ENCODE peak calls at places on chromosomes 16 and 17, in seven cellular contexts. B is GM12891, N is A172, J is Kasumi-1, F is AG20443, Y is hepatic stellate cell, W is NCI-H2081. E is an unnamed sample.

GRCh38 chr17:21816592-21817567 is 124.6 kb downstream of the KCNJ18 start:
- DNase-seq in Y (no peak), B (no peak), F (no peak), W (no peak), J (no peak), N (no peak), E (peak; percentile 2)

GRCh38 chr16:57446530-57447141 is 549 bp downstream of the CIAPIN1 start:
- DNase-seq in F (peak; percentile 60), W (no peak), J (peak; percentile 45), Y (peak; percentile 63), N (peak; percentile 54), B (peak; percentile 41), E (peak; percentile 63)

GRCh38 chr17:44655983-44656700 is at the start of gene MEIOC:
- DNase-seq in J (no peak), W (peak; percentile 70), F (peak; percentile 54), Y (no peak), B (peak; percentile 7), N (no peak), E (peak; percentile 72)

GRCh38 chr17:79630120-79630519 is 19.3 kb upstream of the RBFOX3 start:
- DNase-seq in F (no peak), W (no peak), Y (no peak), N (no peak), B (no peak), J (no peak), E (no peak)

GRCh38 chr17:21166599-21167265 is 40.0 kb downstream of the DHRS7B start:
- DNase-seq in B (no peak), J (no peak), F (peak; percentile 57), Y (peak; percentile 60), N (no peak), W (no peak), E (no peak)

GRCh38 chr17:3596804-3597464 is 12.3 kb downstream of the TRPV1 start:
- DNase-seq in N (no peak), Y (no peak), J (no peak), W (no peak), B (no peak), F (no peak), E (no peak)

GRCh38 chr16:14409563-14409962 is 220.5 kb downstream of the PARN start:
- DNase-seq in F (peak; percentile 79), B (no peak), N (peak; percentile 97), J (no peak), Y (peak; percentile 71), W (no peak), E (no peak)

GRCh38 chr17:981292-981658 is 1.7 kb upstream of the NXN start:
- DNase-seq in J (no peak), Y (no peak), N (no peak), F (no peak), B (no peak), W (no peak), E (no peak)

GRCh38 chr17:8685396-8685795 is 54.9 kb upstream of the MYH10 start:
- DNase-seq in Y (no peak), J (no peak), F (no peak), B (no peak), W (no peak), N (no peak), E (no peak)

GRCh38 chr16:50844840-50845239 is 103.0 kb downstream of the CYLD start:
- DNase-seq in W (no peak), N (no peak), J (no peak), B (no peak), F (no peak), Y (no peak), E (no peak)

GRCh38 chr16:2799205-2799851 is 1.1 kb downstream of the PRSS41 start:
- DNase-seq in W (no peak), N (no peak), F (peak; percentile 6), J (no peak), B (no peak), Y (no peak), E (no peak)

GRCh38 chr16:78211951-78212350 is 112.5 kb downstream of the WWOX start:
- DNase-seq in N (no peak), B (no peak), J (no peak), F (no peak), W (no peak), Y (no peak), E (no peak)

GRCh38 chr17:42414782-42415409 is 8.2 kb downstream of the CAVIN1 start:
- DNase-seq in J (peak; percentile 86), B (no peak), N (no peak), W (no peak), F (no peak), Y (no peak), E (peak; percentile 60)

GRCh38 chr16:29809031-29809747 is 2.8 kb upstream of the PRRT2 start:
- DNase-seq in B (no peak), N (no peak), J (no peak), F (no peak), W (no peak), Y (no peak), E (no peak)

GRCh38 chr17:45020354-45021138 is 30.9 kb downstream of the DCAKD start:
- DNase-seq in J (no peak), B (no peak), W (peak; percentile 20), Y (no peak), F (no peak), N (no peak), E (no peak)

GRCh38 chr17:64336760-64337413 is 53.8 kb downstream of the PECAM1 start:
- DNase-seq in B (no peak), J (no peak), F (no peak), N (no peak), W (no peak), Y (no peak), E (no peak)

GRCh38 chr16:3938843-3939624 is 58.5 kb upstream of the CREBBP start:
- DNase-seq in B (peak; percentile 85), J (peak; percentile 22), N (peak; percentile 91), W (peak; percentile 37), Y (peak; percentile 89), F (peak; percentile 92), E (peak; percentile 89)

GRCh38 chr16:81987121-81987520 is 24.1 kb downstream of the SDR42E1 start:
- DNase-seq in W (no peak), F (no peak), Y (no peak), N (no peak), B (no peak), J (no peak), E (no peak)

GRCh38 chr17:14926526-14927122 is 338.5 kb downstream of the PMP22 start:
- DNase-seq in B (peak; percentile 19), J (peak; percentile 33), F (peak; percentile 69), W (peak; percentile 24), N (peak; percentile 62), Y (peak; percentile 13), E (peak; percentile 41)

GRCh38 chr17:36505171-36505570 is 18.7 kb downstream of the ZNHIT3 start:
- DNase-seq in N (no peak), F (no peak), Y (no peak), W (no peak), J (no peak), B (no peak), E (no peak)

GRCh38 chr17:78517421-78517820 is 59.8 kb downstream of the DNAH17 start:
- DNase-seq in Y (no peak), B (no peak), F (no peak), N (no peak), J (no peak), W (no peak), E (no peak)

GRCh38 chr17:1787301-1787902 is 25.5 kb downstream of the SERPINF1 start:
- DNase-seq in F (peak; percentile 95), N (peak; percentile 96), J (no peak), B (no peak), W (no peak), Y (peak; percentile 97), E (no peak)

GRCh38 chr17:40726919-40727318 is 23.4 kb upstream of the KRT24 start:
- DNase-seq in B (no peak), Y (no peak), W (no peak), F (no peak), N (no peak), J (no peak), E (no peak)

GRCh38 chr16:85192233-85192632 is 80.0 kb upstream of the CIBAR2 start:
- DNase-seq in F (no peak), N (no peak), J (no peak), Y (no peak), W (no peak), B (no peak), E (no peak)

GRCh38 chr16:30949655-30950515 is 1.0 kb downstream of the ORAI3 start:
- DNase-seq in F (peak; percentile 81), Y (peak; percentile 68), N (peak; percentile 98), B (no peak), W (no peak), J (peak; percentile 31), E (peak; percentile 71)

GRCh38 chr17:34798581-34798980 is 162.7 kb downstream of the CCT6B start:
- DNase-seq in N (no peak), B (no peak), Y (no peak), F (no peak), J (no peak), W (no peak), E (no peak)

GRCh38 chr16:2251281-2252111 is at the start of gene ECI1:
- DNase-seq in W (peak; percentile 86), N (peak; percentile 93), B (peak; percentile 99), F (peak; percentile 100), J (peak; percentile 58), Y (peak; percentile 99), E (peak; percentile 100)

GRCh38 chr16:56780646-56781045 is 50.7 kb downstream of the NUP93 start:
- DNase-seq in F (no peak), J (no peak), Y (no peak), B (no peak), W (no peak), N (no peak), E (no peak)

GRCh38 chr16:71629617-71630016 is 3.6 kb downstream of the MARVELD3 start:
- DNase-seq in Y (no peak), F (no peak), J (no peak), W (peak; percentile 38), N (no peak), B (no peak), E (no peak)

GRCh38 chr17:73358668-73359067 is 46.9 kb upstream of the CDC42EP4 start:
- DNase-seq in F (no peak), J (no peak), Y (no peak), N (no peak), B (no peak), W (no peak), E (no peak)

GRCh38 chr17:55588446-55588845 is 77.2 kb upstream of the SMIM36 start:
- DNase-seq in F (no peak), B (no peak), N (no peak), W (no peak), Y (no peak), J (no peak), E (no peak)

GRCh38 chr16:54284319-54284930 is 2.2 kb downstream of the IRX3 start:
- DNase-seq in B (no peak), W (no peak), J (no peak), N (no peak), F (peak; percentile 52), Y (no peak), E (peak; percentile 55)

E was measured in GM13976.